ENCODE peak calls at places on chromosome 6, in nine cellular contexts. B is activated CD8-positive, alpha-beta T cell treated with anti-CD3 and anti-CD28 coated beads for 36 hours; L is foreskin fibroblast; H is naive thymus-derived CD8-positive, alpha-beta T cell; Y is AG10803; U is PC-3; G is body of pancreas; A is endothelial cell; F is cardiac muscle cell. I is an unnamed sample.

GRCh38 chr6:107186047-107186446 is 70.7 kb upstream of the BEND3 start:
- DNase-seq in Y (no peak), G (no peak), F (no peak), L (no peak), H (no peak), A (no peak), U (no peak), B (no peak), I (no peak)

GRCh38 chr6:83429857-83430605 is 820 bp downstream of the ME1 start:
- DNase-seq in U (peak; percentile 59), H (no peak), Y (peak; percentile 29), L (peak; percentile 14), F (peak; percentile 60), A (no peak), B (no peak), G (peak; percentile 20), I (peak; percentile 53)

GRCh38 chr6:105431226-105431625 is 28.3 kb upstream of the PREP start:
- DNase-seq in A (peak; percentile 38), B (no peak), H (no peak), G (peak; percentile 6), Y (peak; percentile 67), F (peak; percentile 64), U (peak; percentile 75), L (peak; percentile 42), I (peak; percentile 70)

GRCh38 chr6:144897441-144897921 is 612.3 kb downstream of the UTRN start:
- DNase-seq in G (no peak), L (peak; percentile 94), U (peak; percentile 94), F (no peak), H (no peak), Y (peak; percentile 90), A (no peak), B (no peak), I (peak; percentile 93)

GRCh38 chr6:56540950-56541600 is 101.6 kb downstream of the DST start:
- DNase-seq in G (peak; percentile 32), Y (no peak), A (no peak), H (no peak), U (peak; percentile 32), B (no peak), F (no peak), L (no peak), I (peak; percentile 57)

GRCh38 chr6:43434943-43435342 is 7.6 kb downstream of the ABCC10 start:
- DNase-seq in F (no peak), A (no peak), H (no peak), B (no peak), U (no peak), L (no peak), G (no peak), Y (no peak), I (no peak)

GRCh38 chr6:7129784-7130569 is 22.2 kb downstream of the RREB1 start:
- DNase-seq in F (no peak), H (no peak), Y (peak; percentile 70), L (no peak), A (no peak), U (peak; percentile 64), G (peak; percentile 81), B (peak; percentile 72), I (peak; percentile 96)

GRCh38 chr6:129014302-129014701 is 131.4 kb downstream of the LAMA2 start:
- DNase-seq in G (no peak), F (no peak), B (no peak), A (no peak), Y (no peak), L (no peak), U (no peak), H (no peak), I (no peak)

GRCh38 chr6:32177182-32177787 is 920 bp upstream of the RNF5 start:
- DNase-seq in B (peak; percentile 57), G (no peak), Y (no peak), A (no peak), F (peak; percentile 77), L (peak; percentile 54), U (no peak), H (no peak), I (no peak)

GRCh38 chr6:38114976-38115632 is 295.6 kb downstream of the ZFAND3 start:
- DNase-seq in F (no peak), L (no peak), H (no peak), G (no peak), A (no peak), U (no peak), B (no peak), Y (no peak), I (no peak)

GRCh38 chr6:51349866-51350265 is 531.2 kb downstream of the TFAP2B start:
- DNase-seq in Y (no peak), F (no peak), U (no peak), B (no peak), H (no peak), G (no peak), A (no peak), L (no peak), I (no peak)

GRCh38 chr6:88566746-88567534 is 396.5 kb downstream of the RNGTT start:
- DNase-seq in B (no peak), A (no peak), L (no peak), Y (no peak), F (no peak), G (no peak), H (no peak), U (no peak), I (no peak)

GRCh38 chr6:140779341-140779740 is 1353.4 kb upstream of the GJE1 start:
- DNase-seq in Y (peak; percentile 28), G (no peak), L (no peak), A (no peak), U (peak; percentile 69), F (no peak), B (no peak), H (no peak), I (peak; percentile 63)

GRCh38 chr6:126198581-126198980 is 141.3 kb upstream of the CENPW start:
- DNase-seq in G (no peak), H (no peak), U (no peak), Y (no peak), B (no peak), A (no peak), L (no peak), F (no peak), I (no peak)

GRCh38 chr6:152091851-152092341 is 284.4 kb downstream of the ESR1 start:
- DNase-seq in H (no peak), B (no peak), G (no peak), U (peak; percentile 70), F (no peak), A (no peak), Y (peak; percentile 79), L (peak; percentile 79), I (peak; percentile 88)

GRCh38 chr6:33958863-33959651 is 155.3 kb upstream of the MLN start:
- DNase-seq in H (no peak), B (no peak), U (no peak), A (no peak), G (no peak), Y (no peak), F (no peak), L (no peak), I (no peak)

GRCh38 chr6:132354517-132355167 is 46.6 kb downstream of the MOXD1 start:
- DNase-seq in L (no peak), B (peak; percentile 82), Y (no peak), G (no peak), U (peak; percentile 6), H (peak; percentile 50), A (no peak), F (no peak), I (no peak)

GRCh38 chr6:1130692-1131091 is 181.2 kb upstream of the FOXQ1 start:
- DNase-seq in A (no peak), H (no peak), Y (no peak), F (peak; percentile 49), U (no peak), B (no peak), G (no peak), L (no peak), I (no peak)

GRCh38 chr6:13044390-13044789 is 283.9 kb downstream of the TBC1D7 start:
- DNase-seq in F (no peak), H (no peak), U (no peak), L (no peak), A (no peak), Y (peak; percentile 28), G (no peak), B (no peak), I (peak; percentile 19)

GRCh38 chr6:136014454-136015421 is 163.2 kb downstream of the PDE7B start:
- DNase-seq in B (no peak), L (peak; percentile 81), A (no peak), F (no peak), U (peak; percentile 78), H (no peak), Y (peak; percentile 97), G (peak; percentile 20), I (peak; percentile 97)

GRCh38 chr6:130858498-130859160 is 31.4 kb downstream of the SMLR1 start:
- DNase-seq in F (no peak), A (no peak), U (no peak), B (no peak), G (no peak), L (no peak), Y (no peak), H (no peak), I (no peak)

GRCh38 chr6:140590641-140591040 is 1216.2 kb upstream of the CITED2 start:
- DNase-seq in A (no peak), U (peak; percentile 26), F (no peak), H (no peak), Y (peak; percentile 30), B (no peak), G (no peak), L (no peak), I (peak; percentile 45)

GRCh38 chr6:24125980-24126379 is at the start of gene NRSN1:
- DNase-seq in G (peak; percentile 21), L (no peak), Y (no peak), H (no peak), F (peak; percentile 70), A (peak; percentile 59), U (no peak), B (peak; percentile 6), I (no peak)

GRCh38 chr6:42433409-42433808 is 18.3 kb downstream of the TRERF1 start:
- DNase-seq in F (no peak), Y (no peak), U (no peak), L (no peak), B (no peak), H (no peak), A (no peak), G (no peak), I (no peak)

GRCh38 chr6:122995930-122996796 is at the start of gene CLVS2:
- DNase-seq in Y (peak; percentile 8), G (peak; percentile 4), H (no peak), U (no peak), L (peak; percentile 4), F (peak; percentile 68), A (peak; percentile 61), B (no peak), I (peak; percentile 49)

GRCh38 chr6:31465718-31466117 is 32.2 kb upstream of the MICB start:
- DNase-seq in H (no peak), A (no peak), Y (no peak), U (no peak), L (no peak), F (no peak), B (no peak), G (no peak), I (no peak)

GRCh38 chr6:85726206-85726605 is 83.5 kb upstream of the SYNCRIP start:
- DNase-seq in A (no peak), L (no peak), Y (no peak), H (no peak), U (peak; percentile 18), G (no peak), F (no peak), B (no peak), I (no peak)

GRCh38 chr6:43060034-43060754 is 763 bp downstream of the KLC4 start:
- DNase-seq in B (no peak), F (peak; percentile 33), Y (no peak), U (peak; percentile 53), H (no peak), A (no peak), G (peak; percentile 79), L (no peak), I (peak; percentile 42)

GRCh38 chr6:42402184-42402583 is 49.5 kb downstream of the TRERF1 start:
- DNase-seq in G (no peak), Y (peak; percentile 29), B (peak; percentile 84), F (no peak), U (peak; percentile 46), L (peak; percentile 30), A (no peak), H (no peak), I (peak; percentile 62)

GRCh38 chr6:90220273-90220672 is 76.4 kb downstream of the BACH2 start:
- DNase-seq in L (no peak), A (no peak), B (no peak), U (peak; percentile 69), Y (no peak), G (peak; percentile 42), H (no peak), F (no peak), I (no peak)

GRCh38 chr6:154446984-154447383 is 63.5 kb downstream of the CNKSR3 start:
- DNase-seq in H (no peak), G (no peak), Y (no peak), A (no peak), B (no peak), F (no peak), L (no peak), U (no peak), I (no peak)

I was measured in GM23248.